ENCODE peak calls at places on chromosomes 6 and 20, in five cellular contexts. Z is CD8-positive, alpha-beta T cell; F is endodermal cell; E is transverse colon; I is astrocyte of the spinal cord. R is an unnamed sample.

GRCh38 chr20:32442630-32443029 is 84.5 kb downstream of the ASXL1 start:
- DNase-seq in Z (no peak), F (peak), E (no peak), I (no peak), R (no peak)

GRCh38 chr6:134004714-134005113 is 47.7 kb downstream of the SLC2A12 start:
- DNase-seq in Z (no peak), F (no peak), E (no peak), I (peak), R (no peak)

GRCh38 chr6:52539607-52540006 is 37.3 kb downstream of the TRAM2 start:
- DNase-seq in Z (no peak), F (no peak), E (no peak), I (peak), R (no peak)

GRCh38 chr20:51387125-51387865 is 155.2 kb downstream of the NFATC2 start:
- DNase-seq in Z (no peak), F (peak), E (no peak), I (no peak), R (no peak)

GRCh38 chr6:7073810-7074525 is 33.8 kb upstream of the RREB1 start:
- DNase-seq in Z (peak), F (no peak), E (peak), I (no peak), R (no peak)

GRCh38 chr6:113833537-113833936 is 23.6 kb upstream of the MARCKS start:
- DNase-seq in Z (no peak), F (no peak), E (no peak), I (peak), R (no peak)

GRCh38 chr6:154301086-154301625 is 55.4 kb downstream of the IPCEF1 start:
- DNase-seq in Z (no peak), F (no peak), E (no peak), I (no peak), R (no peak)

GRCh38 chr20:50632701-50633100 is 58.6 kb downstream of the RIPOR3 start:
- DNase-seq in Z (no peak), F (no peak), E (no peak), I (no peak), R (no peak)

GRCh38 chr6:10824819-10825218 is 13.5 kb downstream of the MAK start:
- DNase-seq in Z (no peak), F (no peak), E (no peak), I (no peak), R (no peak)

GRCh38 chr6:99568103-99568933 is at the start of gene CCNC:
- DNase-seq in Z (peak), F (peak), E (peak), I (peak), R (peak)

GRCh38 chr6:3001773-3002293 is 2.1 kb downstream of the NQO2 start:
- DNase-seq in Z (no peak), F (peak), E (no peak), I (peak), R (no peak)

GRCh38 chr6:73811706-73812105 is 115.7 kb downstream of the CD109 start:
- DNase-seq in Z (no peak), F (no peak), E (no peak), I (no peak), R (no peak)

GRCh38 chr20:43915209-43916072 is 789 bp downstream of the TOX2 start:
- DNase-seq in Z (no peak), F (peak), E (peak), I (peak), R (no peak)

GRCh38 chr6:109363753-109364152 is 18.5 kb downstream of the CD164 start:
- DNase-seq in Z (no peak), F (no peak), E (no peak), I (no peak), R (no peak)

GRCh38 chr20:49230021-49230420 is 10.8 kb downstream of the DDX27 start:
- DNase-seq in Z (no peak), F (no peak), E (no peak), I (no peak), R (no peak)

GRCh38 chr20:8226106-8226505 is 94.0 kb downstream of the PLCB1 start:
- DNase-seq in Z (no peak), F (no peak), E (no peak), I (no peak), R (no peak)

GRCh38 chr6:161418458-161418945 is 144.6 kb upstream of the AGPAT4 start:
- DNase-seq in Z (no peak), F (peak), E (peak), I (peak), R (peak)

GRCh38 chr6:13058043-13058442 is 270.3 kb downstream of the TBC1D7 start:
- DNase-seq in Z (no peak), F (no peak), E (no peak), I (no peak), R (no peak)

GRCh38 chr20:2688041-2688591 is 4.5 kb upstream of the EBF4 start:
- DNase-seq in Z (peak), F (peak), E (peak), I (peak), R (no peak)

GRCh38 chr6:15661815-15662245 is 998 bp downstream of the DTNBP1 start:
- DNase-seq in Z (no peak), F (no peak), E (no peak), I (no peak), R (no peak)

GRCh38 chr6:109902870-109903269 is 75.2 kb upstream of the GPR6 start:
- DNase-seq in Z (no peak), F (no peak), E (no peak), I (no peak), R (no peak)

GRCh38 chr6:106522557-106522956 is 106.7 kb downstream of the RTN4IP1 start:
- DNase-seq in Z (no peak), F (no peak), E (no peak), I (no peak), R (no peak)

GRCh38 chr6:44072452-44072958 is 54.7 kb downstream of the MRPL14 start:
- DNase-seq in Z (no peak), F (no peak), E (peak), I (no peak), R (no peak)

GRCh38 chr20:59382907-59383306 is 82.5 kb downstream of the EDN3 start:
- DNase-seq in Z (no peak), F (no peak), E (no peak), I (no peak), R (no peak)

GRCh38 chr6:137192821-137193220 is 19.4 kb upstream of the IL22RA2 start:
- DNase-seq in Z (no peak), F (no peak), E (no peak), I (no peak), R (no peak)

GRCh38 chr6:137200288-137200687 is 18.9 kb downstream of the IFNGR1 start:
- DNase-seq in Z (no peak), F (no peak), E (no peak), I (no peak), R (no peak)

GRCh38 chr6:137202078-137202477 is 17.1 kb downstream of the IFNGR1 start:
- DNase-seq in Z (no peak), F (no peak), E (no peak), I (no peak), R (no peak)

GRCh38 chr6:137193256-137194070 is 20.0 kb upstream of the IL22RA2 start:
- DNase-seq in Z (no peak), F (no peak), E (no peak), I (no peak), R (no peak)

DNA sequence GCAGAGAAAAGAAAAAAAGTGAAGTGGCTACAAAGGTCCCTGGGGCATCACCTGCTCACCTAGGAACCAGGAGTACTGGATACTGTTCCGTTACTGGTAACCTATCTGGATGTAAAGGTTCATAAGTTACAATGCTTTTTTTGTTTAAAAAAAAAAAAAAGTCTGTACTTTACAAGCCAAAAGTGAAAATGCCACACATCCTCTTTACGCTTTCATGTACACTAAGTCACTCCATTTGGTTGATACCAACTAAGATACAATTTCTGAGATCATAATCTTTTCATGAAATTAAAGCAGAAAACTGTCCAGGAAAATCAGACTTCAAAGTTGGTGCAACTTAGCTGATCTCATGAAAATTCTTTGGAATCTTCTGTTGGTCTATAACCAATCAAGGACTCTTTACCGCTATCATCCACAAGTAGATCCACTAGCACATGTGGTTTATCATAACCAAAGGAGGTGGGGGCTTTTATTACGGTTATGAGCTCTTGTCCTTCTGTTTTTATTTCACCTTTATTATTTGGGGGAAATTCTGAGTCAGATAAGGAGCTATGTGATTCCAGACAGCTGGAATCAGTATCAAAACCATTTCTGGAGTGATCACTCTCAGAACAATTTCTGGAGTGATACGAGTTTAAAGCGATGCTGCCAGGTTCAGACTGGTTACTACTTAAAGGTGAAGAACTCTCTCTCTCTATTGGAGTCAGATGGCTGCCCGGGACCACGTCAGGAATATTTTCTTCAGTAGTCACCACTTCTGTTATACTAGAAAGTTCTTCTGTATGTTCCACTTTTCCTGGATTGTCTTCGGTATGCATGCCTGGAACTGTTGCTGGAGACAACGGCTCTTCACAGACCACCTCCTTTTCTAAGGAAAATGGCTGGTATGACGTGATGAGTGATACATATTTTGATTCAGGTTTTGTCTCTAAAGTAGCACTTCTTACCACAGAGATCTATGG is 21.2 kb downstream of the IFNGR1 start:
- DNase-seq in Z (no peak), F (no peak), E (no peak), I (no peak), R (no peak)
- TF ChIP-seq CTCF in Z (no peak), F (no peak), E (no peak), I (no peak), R (no peak)

GRCh38 chr6:156782691-156783320 is 5.6 kb downstream of the ARID1B start:
- DNase-seq in Z (no peak), F (no peak), E (no peak), I (peak), R (no peak)
- H3K4me3 ChIP-seq in Z (peak), F (peak), E (peak), I (peak), R (peak)

GRCh38 chr6:151230277-151230577 is 9.5 kb upstream of the AKAP12 start:
- DNase-seq in Z (no peak), F (no peak), E (no peak), I (no peak), R (no peak)
- TF ChIP-seq CTCF in Z (no peak), F (no peak), E (no peak), I (no peak), R (no peak)

GRCh38 chr6:93419304-93420162 is at the start of gene EPHA7:
- DNase-seq in Z (no peak), F (peak), E (peak), I (peak), R (peak)
- H3K4me3 ChIP-seq in Z (peak), F (peak), E (peak), I (peak), R (peak)

GRCh38 chr6:63245908-63246307 is 34.6 kb downstream of the FKBP1C start:
- DNase-seq in Z (no peak), F (peak), E (no peak), I (no peak), R (no peak)
- TF ChIP-seq CTCF in Z (no peak), F (peak), E (no peak), I (no peak), R (no peak)

GRCh38 chr20:62181808-62182207 is 1.0 kb upstream of the MTG2 start:
- DNase-seq in Z (no peak), F (no peak), E (no peak), I (no peak), R (no peak)

GRCh38 chr20:62186887-62187866 is 4.3 kb downstream of the MTG2 start:
- DNase-seq in Z (no peak), F (no peak), E (no peak), I (no peak), R (no peak)

GRCh38 chr20:62182469-62183425 is at the start of gene MTG2:
- DNase-seq in Z (peak), F (peak), E (peak), I (peak), R (peak)

GRCh38 chr20:62183426-62184142 is 756 bp downstream of the MTG2 start:
- DNase-seq in Z (no peak), F (no peak), E (no peak), I (peak), R (no peak)

DNA sequence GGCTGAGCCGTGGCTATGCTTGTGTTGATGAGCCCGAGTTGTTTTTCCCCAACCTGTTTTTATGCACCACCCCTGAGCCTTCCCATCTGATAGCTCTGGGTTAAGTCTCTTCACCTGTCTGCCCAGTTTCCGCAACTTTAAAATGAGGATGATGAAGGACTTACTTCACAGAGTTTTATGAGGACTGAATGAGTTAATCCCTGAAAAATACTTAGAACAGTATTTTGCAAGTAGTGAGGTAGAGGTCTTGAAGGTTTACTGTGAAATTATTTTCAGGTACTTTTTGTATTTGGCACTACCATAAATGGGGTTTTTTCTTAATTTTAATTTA is 3.2 kb downstream of the MTG2 start:
- DNase-seq in Z (no peak), F (no peak), E (no peak), I (no peak), R (no peak)
- H3K4me3 ChIP-seq in Z (no peak), F (no peak), E (no peak), I (no peak), R (no peak)

GRCh38 chr6:23659125-23659524 is 466.9 kb upstream of the NRSN1 start:
- DNase-seq in Z (no peak), F (peak), E (peak), I (peak), R (no peak)
- TF ChIP-seq CTCF in Z (no peak), F (peak), E (peak), I (peak), R (peak)

GRCh38 chr20:37566590-37567330 is 39.1 kb upstream of the BLCAP start:
- DNase-seq in Z (no peak), F (no peak), E (no peak), I (no peak), R (no peak)
- H3K4me3 ChIP-seq in Z (no peak), F (no peak), E (no peak), I (no peak), R (no peak)